ENCODE peak calls at places on chromosomes 2 and 18, in four cellular contexts. One of them, this sample, is unnamed.
A peak's percentile ranks its signal among the peaks of the same experiment; 100 is the strongest.

GRCh38 chr2:2662037-2662846 is 331.2 kb upstream of the MYT1L start:
- DNase-seq in WTC11: no peak
- DNase-seq in upper lobe of right lung: no peak
- DNase-seq in neural crest cell: no peak
- DNase-seq in this sample: no peak

GRCh38 chr2:130353291-130354134 is 2.3 kb upstream of the PTPN18 start:
- DNase-seq in neural crest cell: no peak
- DNase-seq in upper lobe of right lung: no peak
- DNase-seq in WTC11: no peak
- DNase-seq in this sample: no peak

GRCh38 chr2:20366672-20367116 is 16.1 kb upstream of the PUM2 start:
- DNase-seq in neural crest cell: no peak
- DNase-seq in WTC11: no peak
- DNase-seq in upper lobe of right lung: no peak
- DNase-seq in this sample: no peak

GRCh38 chr2:23375448-23375847 is 9.5 kb upstream of the KLHL29 start:
- DNase-seq in WTC11: no peak
- DNase-seq in upper lobe of right lung: no peak
- DNase-seq in neural crest cell: no peak
- DNase-seq in this sample: no peak

GRCh38 chr18:7684966-7685365 is 117.8 kb downstream of the PTPRM start:
- DNase-seq in WTC11: no peak
- DNase-seq in neural crest cell: no peak
- DNase-seq in upper lobe of right lung: no peak
- DNase-seq in this sample: no peak

GRCh38 chr2:108329771-108330170 is 41.1 kb downstream of the SULT1C2 start:
- DNase-seq in WTC11: no peak
- DNase-seq in upper lobe of right lung: no peak
- DNase-seq in neural crest cell: no peak
- DNase-seq in this sample: no peak

GRCh38 chr2:9809448-9810088 is 33.7 kb upstream of the TAF1B start:
- DNase-seq in WTC11: no peak
- DNase-seq in neural crest cell: no peak
- DNase-seq in upper lobe of right lung: no peak
- DNase-seq in this sample: no peak

GRCh38 chr2:58634653-58635347 is 393.7 kb upstream of the FANCL start:
- DNase-seq in upper lobe of right lung: no peak
- DNase-seq in neural crest cell: no peak
- DNase-seq in WTC11: no peak
- DNase-seq in this sample: no peak

GRCh38 chr18:50578651-50579050 is 18.8 kb downstream of the MAPK4 start:
- DNase-seq in neural crest cell: no peak
- DNase-seq in WTC11: no peak
- DNase-seq in upper lobe of right lung: no peak
- DNase-seq in this sample: no peak

GRCh38 chr2:156190532-156190931 is 142.0 kb downstream of the NR4A2 start:
- DNase-seq in neural crest cell: no peak
- DNase-seq in upper lobe of right lung: no peak
- DNase-seq in WTC11: no peak
- DNase-seq in this sample: no peak

GRCh38 chr2:156189584-156189983 is 142.9 kb downstream of the NR4A2 start:
- DNase-seq in upper lobe of right lung: no peak
- DNase-seq in WTC11: no peak
- DNase-seq in neural crest cell: no peak
- DNase-seq in this sample: no peak

GRCh38 chr2:156189143-156189542 is 143.4 kb downstream of the NR4A2 start:
- DNase-seq in upper lobe of right lung: no peak
- DNase-seq in neural crest cell: no peak
- DNase-seq in WTC11: no peak
- DNase-seq in this sample: no peak

GRCh38 chr2:156191547-156191946 is 141.0 kb downstream of the NR4A2 start:
- DNase-seq in upper lobe of right lung: no peak
- DNase-seq in neural crest cell: no peak
- DNase-seq in WTC11: no peak
- DNase-seq in this sample: no peak

GRCh38 chr2:156192468-156192867 is 140.1 kb downstream of the NR4A2 start:
- DNase-seq in neural crest cell: no peak
- DNase-seq in upper lobe of right lung: no peak
- DNase-seq in WTC11: no peak
- DNase-seq in this sample: no peak
- TF ChIP-seq CTCF in neural crest cell: no peak
- TF ChIP-seq CTCF in upper lobe of right lung: peak; percentile 24
- TF ChIP-seq CTCF in WTC11: no peak
- TF ChIP-seq CTCF in this sample: no peak

DNA sequence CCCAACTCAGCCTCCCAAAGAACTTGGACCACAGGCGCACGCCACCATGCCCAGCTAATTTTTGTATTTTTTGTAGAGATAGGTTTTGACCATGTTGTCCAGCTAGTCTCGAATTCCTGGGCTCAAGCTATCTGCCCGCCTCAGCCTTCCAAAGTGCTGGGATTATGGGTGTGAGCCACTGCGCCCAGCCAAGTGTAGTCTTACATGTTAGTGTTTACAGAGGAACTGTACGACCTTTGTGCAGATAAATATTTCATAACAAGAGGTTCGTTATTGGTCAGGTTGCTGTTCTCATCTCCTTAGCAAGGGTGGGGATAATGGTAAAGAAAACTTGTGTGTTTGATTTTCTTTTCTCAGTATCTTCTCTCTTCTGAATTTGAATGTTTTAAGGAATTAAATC is 46.5 kb downstream of the RALBP1 start:
- DNase-seq in neural crest cell: no peak
- DNase-seq in upper lobe of right lung: no peak
- DNase-seq in WTC11: no peak
- DNase-seq in this sample: no peak
- TF ChIP-seq CTCF in neural crest cell: no peak
- TF ChIP-seq CTCF in upper lobe of right lung: no peak
- TF ChIP-seq CTCF in WTC11: no peak
- TF ChIP-seq CTCF in this sample: no peak

GRCh38 chr2:85012431-85012830 is 41.5 kb downstream of the KCMF1 start:
- DNase-seq in upper lobe of right lung: no peak
- DNase-seq in neural crest cell: no peak
- DNase-seq in WTC11: no peak
- DNase-seq in this sample: no peak

GRCh38 chr2:85009019-85009618 is 38.2 kb downstream of the KCMF1 start:
- DNase-seq in neural crest cell: no peak
- DNase-seq in upper lobe of right lung: no peak
- DNase-seq in WTC11: no peak
- DNase-seq in this sample: peak; percentile 49

GRCh38 chr2:85011098-85011497 is 40.1 kb downstream of the KCMF1 start:
- DNase-seq in upper lobe of right lung: no peak
- DNase-seq in WTC11: no peak
- DNase-seq in neural crest cell: no peak
- DNase-seq in this sample: no peak

GRCh38 chr2:85012855-85013254 is 41.9 kb downstream of the KCMF1 start:
- DNase-seq in neural crest cell: no peak
- DNase-seq in upper lobe of right lung: no peak
- DNase-seq in WTC11: no peak
- DNase-seq in this sample: no peak

DNA sequence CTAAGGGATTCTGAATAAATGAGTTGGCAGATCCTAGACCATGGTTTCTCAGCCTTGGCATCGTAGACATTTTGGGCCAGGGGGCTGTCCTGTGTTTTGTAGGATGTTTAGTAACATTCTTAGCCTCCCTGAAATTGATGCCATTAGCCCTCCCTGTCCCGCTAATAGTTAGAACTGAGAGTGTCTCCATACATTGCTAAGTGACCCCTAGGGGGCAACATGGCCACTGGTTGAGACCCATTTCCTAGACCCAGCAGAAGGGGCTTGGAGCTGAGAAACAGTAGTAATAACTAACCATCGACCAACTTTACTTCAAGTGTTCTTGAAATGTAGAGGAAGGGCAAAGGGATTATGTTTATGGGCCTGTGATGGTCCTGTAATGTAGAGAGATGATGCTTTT is 40.8 kb downstream of the KCMF1 start:
- DNase-seq in WTC11: peak; percentile 33
- DNase-seq in neural crest cell: no peak
- DNase-seq in upper lobe of right lung: no peak
- DNase-seq in this sample: no peak
- TF ChIP-seq CTCF in WTC11: peak; percentile 53
- TF ChIP-seq CTCF in neural crest cell: peak; percentile 39
- TF ChIP-seq CTCF in upper lobe of right lung: no peak
- TF ChIP-seq CTCF in this sample: no peak

DNA sequence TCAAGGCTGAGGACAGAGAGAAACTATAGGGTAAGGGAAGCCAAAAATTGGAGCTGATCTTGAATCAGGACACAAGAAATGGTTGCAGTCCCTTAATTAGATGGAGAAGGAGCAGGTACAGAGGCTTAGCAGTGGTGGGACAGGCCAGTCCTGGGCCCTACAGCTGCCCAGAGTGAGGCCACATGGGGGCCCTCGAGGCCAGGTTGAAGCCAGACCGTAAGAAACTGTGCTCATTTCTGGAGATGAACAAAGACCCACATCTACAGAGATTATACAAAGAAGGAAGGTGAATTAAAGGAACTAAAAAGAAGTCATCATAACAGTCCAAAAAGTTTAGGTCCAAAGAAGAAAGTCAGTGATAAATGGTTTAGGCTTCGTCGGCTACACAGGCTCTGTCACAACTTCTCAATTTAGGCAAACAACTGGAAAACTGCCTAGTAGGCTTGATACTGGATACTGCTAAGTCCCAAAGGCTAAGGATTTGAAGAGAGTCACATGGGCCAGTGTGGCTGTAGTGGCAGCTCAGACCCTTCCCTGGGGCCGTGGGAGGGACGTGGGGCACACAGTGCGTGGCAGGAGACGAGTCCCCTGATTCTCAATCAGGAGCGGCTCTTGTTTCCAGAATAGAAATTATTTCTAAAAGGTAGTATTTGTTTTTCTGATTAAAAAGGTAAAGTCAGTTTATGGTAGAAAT is 50.4 kb upstream of the CNGA3 start:
- DNase-seq in upper lobe of right lung: no peak
- DNase-seq in WTC11: no peak
- DNase-seq in neural crest cell: no peak
- DNase-seq in this sample: no peak
- TF ChIP-seq CTCF in upper lobe of right lung: no peak
- TF ChIP-seq CTCF in WTC11: no peak
- TF ChIP-seq CTCF in neural crest cell: no peak
- TF ChIP-seq CTCF in this sample: no peak

GRCh38 chr2:173271135-173271534 is 83.5 kb upstream of the CDCA7 start:
- DNase-seq in WTC11: no peak
- DNase-seq in neural crest cell: no peak
- DNase-seq in upper lobe of right lung: no peak
- DNase-seq in this sample: no peak
- TF ChIP-seq CTCF in WTC11: no peak
- TF ChIP-seq CTCF in neural crest cell: no peak
- TF ChIP-seq CTCF in upper lobe of right lung: no peak
- TF ChIP-seq CTCF in this sample: no peak

DNA sequence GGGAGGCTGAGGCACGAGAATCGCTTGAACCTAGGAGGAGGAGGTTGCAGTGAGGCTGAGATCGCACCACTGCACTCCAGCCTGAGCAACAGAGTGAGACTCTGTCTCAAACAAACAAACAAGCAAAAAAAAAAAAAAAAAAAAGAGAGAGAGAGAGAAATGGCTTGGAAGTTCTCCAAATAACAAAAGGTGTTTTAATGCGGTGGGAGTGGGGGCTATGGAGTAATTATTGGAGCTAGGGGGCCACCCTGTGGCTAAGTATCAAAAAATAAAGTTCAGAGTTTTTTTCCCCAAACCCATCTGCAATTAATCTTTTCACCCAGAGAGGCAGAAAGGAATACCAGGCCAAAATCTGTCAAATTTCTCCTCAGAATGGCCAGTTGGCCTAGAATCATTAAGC is 23.0 kb upstream of the CEP68 start:
- DNase-seq in neural crest cell: no peak
- DNase-seq in upper lobe of right lung: no peak
- DNase-seq in WTC11: no peak
- DNase-seq in this sample: no peak
- TF ChIP-seq CTCF in neural crest cell: peak; percentile 19
- TF ChIP-seq CTCF in upper lobe of right lung: peak; percentile 14
- TF ChIP-seq CTCF in WTC11: no peak
- TF ChIP-seq CTCF in this sample: no peak

GRCh38 chr18:31206787-31207381 is 44.2 kb upstream of the DSC1 start:
- DNase-seq in WTC11: peak; percentile 46
- DNase-seq in neural crest cell: peak; percentile 28
- DNase-seq in upper lobe of right lung: peak; percentile 86
- DNase-seq in this sample: peak; percentile 86
- TF ChIP-seq CTCF in WTC11: no peak
- TF ChIP-seq CTCF in neural crest cell: peak; percentile 63
- TF ChIP-seq CTCF in upper lobe of right lung: peak; percentile 40
- TF ChIP-seq CTCF in this sample: peak; percentile 49

GRCh38 chr2:124530203-124530602 is 505.1 kb downstream of the CNTNAP5 start:
- DNase-seq in upper lobe of right lung: no peak
- DNase-seq in WTC11: no peak
- DNase-seq in neural crest cell: no peak
- DNase-seq in this sample: no peak
- TF ChIP-seq CTCF in upper lobe of right lung: no peak
- TF ChIP-seq CTCF in WTC11: no peak
- TF ChIP-seq CTCF in neural crest cell: no peak
- TF ChIP-seq CTCF in this sample: no peak